ENCODE peak calls at places on chromosomes 11 and 22, in nine cellular contexts. P is fibroblast of the aortic adventitia, E is mucosa of descending colon, X is adipocyte, H is BJ, I is heart right ventricle, Z is upper lobe of right lung, L is AG04449, V is mammary epithelial cell. J is an unnamed sample.

GRCh38 chr11:46055371-46055770 is 65.9 kb downstream of the PHF21A start:
- DNase-seq in P (peak), V (no peak), Z (no peak), L (peak), X (peak), I (no peak), H (no peak), E (no peak), J (no peak)

GRCh38 chr11:74319139-74319538 is 7.7 kb upstream of the P4HA3 start:
- DNase-seq in Z (no peak), V (peak), L (peak), E (no peak), I (no peak), H (peak), X (peak), P (peak), J (no peak)

GRCh38 chr22:43310311-43310710 is 32.9 kb downstream of the SCUBE1 start:
- DNase-seq in I (no peak), H (no peak), L (no peak), E (no peak), X (no peak), Z (no peak), P (no peak), V (no peak), J (no peak)

GRCh38 chr22:42955842-42956241 is 59.1 kb downstream of the PACSIN2 start:
- DNase-seq in V (no peak), P (no peak), E (no peak), H (no peak), L (no peak), X (no peak), Z (no peak), I (no peak), J (no peak)

GRCh38 chr22:29300467-29300806 is 6.0 kb upstream of the GAS2L1 start:
- DNase-seq in X (no peak), P (no peak), H (no peak), E (no peak), V (no peak), I (no peak), Z (no peak), L (no peak), J (no peak)

GRCh38 chr11:18527512-18527911 is 770 bp upstream of the TSG101 start:
- DNase-seq in X (peak), E (no peak), P (peak), L (no peak), V (peak), Z (no peak), I (no peak), H (peak), J (no peak)

GRCh38 chr22:47148510-47148909 is 386.1 kb downstream of the TBC1D22A start:
- DNase-seq in H (no peak), V (no peak), E (no peak), Z (no peak), X (no peak), I (no peak), P (no peak), L (no peak), J (no peak)

GRCh38 chr11:131914299-131914902 is 544.0 kb downstream of the NTM start:
- DNase-seq in X (peak), P (peak), H (no peak), I (no peak), V (no peak), Z (no peak), E (no peak), L (no peak), J (no peak)

GRCh38 chr11:113725883-113726405 is 19.8 kb upstream of the TMPRSS5 start:
- DNase-seq in X (no peak), V (no peak), L (no peak), P (no peak), E (no peak), H (no peak), I (no peak), Z (no peak), J (no peak)

GRCh38 chr22:17922925-17923898 is 101.1 kb downstream of the MICAL3 start:
- DNase-seq in L (peak), I (no peak), Z (no peak), P (peak), H (no peak), X (peak), E (no peak), V (no peak), J (no peak)

GRCh38 chr11:83523676-83524075 is 237.5 kb upstream of the CCDC90B start:
- DNase-seq in P (no peak), L (no peak), X (no peak), E (no peak), I (no peak), H (no peak), V (no peak), Z (no peak), J (no peak)

GRCh38 chr22:26894766-26895485 is 237.5 kb downstream of the MIAT start:
- DNase-seq in I (no peak), L (peak), Z (no peak), E (no peak), H (peak), X (peak), V (peak), P (peak), J (no peak)

GRCh38 chr11:118448294-118448693 is 12.0 kb downstream of the KMT2A start:
- DNase-seq in Z (no peak), I (no peak), L (no peak), V (peak), H (no peak), X (peak), P (peak), E (no peak), J (no peak)

GRCh38 chr11:19768815-19769214 is 56.2 kb downstream of the NAV2 start:
- DNase-seq in E (no peak), X (no peak), Z (no peak), V (no peak), P (no peak), I (no peak), H (no peak), L (no peak), J (peak)

GRCh38 chr11:45899448-45900174 is 7.5 kb downstream of the FREY1 start:
- DNase-seq in P (peak), I (peak), X (peak), L (peak), Z (peak), H (peak), V (peak), E (peak), J (peak)

GRCh38 chr22:27139935-27140493 is 482.6 kb downstream of the MIAT start:
- DNase-seq in E (no peak), I (no peak), L (peak), Z (no peak), X (peak), P (peak), V (peak), H (peak), J (no peak)

GRCh38 chr11:83194284-83195175 is 1.0 kb downstream of the ANKRD42 start:
- DNase-seq in I (peak), Z (peak), L (peak), H (peak), V (peak), E (peak), P (peak), X (peak), J (peak)

GRCh38 chr11:47616726-47617416 is 22.7 kb upstream of the C1QTNF4 start:
- DNase-seq in Z (no peak), I (peak), X (peak), H (no peak), L (peak), V (peak), E (no peak), P (peak), J (peak)

GRCh38 chr11:121035823-121036222 is 11.9 kb downstream of the TBCEL start:
- DNase-seq in Z (no peak), L (no peak), E (no peak), P (no peak), V (no peak), I (no peak), X (no peak), H (no peak), J (no peak)

GRCh38 chr22:49210606-49211005 is 617.1 kb downstream of the BRD1 start:
- DNase-seq in X (no peak), I (no peak), Z (peak), E (no peak), V (no peak), H (no peak), L (no peak), P (no peak), J (no peak)

GRCh38 chr11:78080818-78081495 is 1.3 kb upstream of the NDUFC2 start:
- DNase-seq in P (peak), I (peak), L (no peak), X (no peak), V (peak), Z (no peak), E (no peak), H (peak), J (no peak)

GRCh38 chr22:47422736-47423135 is 660.3 kb downstream of the TBC1D22A start:
- DNase-seq in P (no peak), I (no peak), L (no peak), E (no peak), Z (no peak), H (no peak), X (no peak), V (no peak), J (no peak)

GRCh38 chr11:101867951-101868350 is 46.9 kb upstream of the CEP126 start:
- DNase-seq in I (no peak), X (no peak), H (no peak), E (no peak), V (no peak), Z (no peak), P (no peak), L (no peak), J (no peak)

GRCh38 chr11:71491531-71492329 is 35.3 kb upstream of the KRTAP5-7 start:
- DNase-seq in P (no peak), E (no peak), X (no peak), L (no peak), V (no peak), I (no peak), H (no peak), Z (peak), J (no peak)

GRCh38 chr11:120065876-120066275 is 72.0 kb downstream of the TRIM29 start:
- DNase-seq in L (no peak), I (no peak), P (no peak), Z (no peak), X (no peak), V (no peak), H (no peak), E (no peak), J (no peak)

GRCh38 chr22:44639891-44640617 is 62.0 kb upstream of the PRR5 start:
- DNase-seq in H (no peak), P (no peak), L (no peak), V (no peak), Z (peak), I (peak), X (no peak), E (no peak), J (no peak)

GRCh38 chr11:25838918-25839611 is 492.9 kb upstream of the ANO3 start:
- DNase-seq in Z (no peak), V (no peak), I (no peak), X (peak), L (no peak), E (no peak), H (no peak), P (no peak), J (no peak)

GRCh38 chr11:37182036-37182435 is 584.0 kb upstream of the RAG2 start:
- DNase-seq in X (no peak), L (no peak), H (no peak), P (no peak), I (no peak), Z (no peak), V (no peak), E (no peak), J (no peak)

GRCh38 chr11:132139181-132139580 is 768.8 kb downstream of the NTM start:
- DNase-seq in Z (no peak), I (no peak), L (no peak), P (no peak), H (no peak), V (no peak), X (no peak), E (no peak), J (no peak)

GRCh38 chr22:41568811-41569210 is 8.0 kb downstream of the CSDC2 start:
- DNase-seq in P (no peak), L (no peak), I (no peak), E (no peak), Z (no peak), H (no peak), V (no peak), X (no peak), J (no peak)

GRCh38 chr22:41603873-41604332 is 14.3 kb upstream of the PMM1 start:
- DNase-seq in Z (no peak), H (no peak), I (no peak), V (no peak), P (no peak), X (no peak), L (no peak), E (no peak), J (no peak)

GRCh38 chr11:77375114-77375513 is 73.6 kb upstream of the GDPD4 start:
- DNase-seq in E (no peak), Z (no peak), L (no peak), H (no peak), V (no peak), X (peak), P (peak), I (no peak), J (no peak)

GRCh38 chr11:45930031-45930794 is 7.8 kb downstream of the LARGE2 start:
- DNase-seq in I (peak), P (no peak), Z (peak), E (peak), X (no peak), V (peak), L (no peak), H (no peak), J (peak)

GRCh38 chr22:32473388-32473952 is 1.1 kb upstream of the FBXO7 start:
- DNase-seq in E (peak), H (no peak), V (peak), P (peak), I (peak), L (no peak), Z (no peak), X (peak), J (no peak)

GRCh38 chr11:10455637-10456487 is 798 bp downstream of the AMPD3 start:
- DNase-seq in V (peak), E (peak), Z (no peak), I (peak), L (peak), H (peak), X (peak), P (peak), J (peak)
- H3K4me3 ChIP-seq in V (no peak), E (peak), Z (peak), I (peak), L (peak), H (peak), X (peak), P (peak), J (peak)

GRCh38 chr11:848380-848931 is 5.8 kb downstream of the TSPAN4 start:
- DNase-seq in I (no peak), L (no peak), V (no peak), H (no peak), Z (peak), X (peak), E (peak), P (peak), J (no peak)

GRCh38 chr11:849951-850776 is 7.5 kb downstream of the TSPAN4 start:
- DNase-seq in V (no peak), E (no peak), H (no peak), Z (no peak), L (no peak), I (no peak), P (no peak), X (peak), J (no peak)

GRCh38 chr11:852762-853161 is 10.1 kb downstream of the TSPAN4 start:
- DNase-seq in I (no peak), P (no peak), V (no peak), Z (no peak), H (no peak), X (no peak), E (no peak), L (no peak), J (no peak)

GRCh38 chr11:848988-849824 is 6.6 kb downstream of the TSPAN4 start:
- DNase-seq in Z (no peak), H (no peak), I (no peak), E (no peak), P (no peak), V (no peak), X (peak), L (no peak), J (no peak)

DNA sequence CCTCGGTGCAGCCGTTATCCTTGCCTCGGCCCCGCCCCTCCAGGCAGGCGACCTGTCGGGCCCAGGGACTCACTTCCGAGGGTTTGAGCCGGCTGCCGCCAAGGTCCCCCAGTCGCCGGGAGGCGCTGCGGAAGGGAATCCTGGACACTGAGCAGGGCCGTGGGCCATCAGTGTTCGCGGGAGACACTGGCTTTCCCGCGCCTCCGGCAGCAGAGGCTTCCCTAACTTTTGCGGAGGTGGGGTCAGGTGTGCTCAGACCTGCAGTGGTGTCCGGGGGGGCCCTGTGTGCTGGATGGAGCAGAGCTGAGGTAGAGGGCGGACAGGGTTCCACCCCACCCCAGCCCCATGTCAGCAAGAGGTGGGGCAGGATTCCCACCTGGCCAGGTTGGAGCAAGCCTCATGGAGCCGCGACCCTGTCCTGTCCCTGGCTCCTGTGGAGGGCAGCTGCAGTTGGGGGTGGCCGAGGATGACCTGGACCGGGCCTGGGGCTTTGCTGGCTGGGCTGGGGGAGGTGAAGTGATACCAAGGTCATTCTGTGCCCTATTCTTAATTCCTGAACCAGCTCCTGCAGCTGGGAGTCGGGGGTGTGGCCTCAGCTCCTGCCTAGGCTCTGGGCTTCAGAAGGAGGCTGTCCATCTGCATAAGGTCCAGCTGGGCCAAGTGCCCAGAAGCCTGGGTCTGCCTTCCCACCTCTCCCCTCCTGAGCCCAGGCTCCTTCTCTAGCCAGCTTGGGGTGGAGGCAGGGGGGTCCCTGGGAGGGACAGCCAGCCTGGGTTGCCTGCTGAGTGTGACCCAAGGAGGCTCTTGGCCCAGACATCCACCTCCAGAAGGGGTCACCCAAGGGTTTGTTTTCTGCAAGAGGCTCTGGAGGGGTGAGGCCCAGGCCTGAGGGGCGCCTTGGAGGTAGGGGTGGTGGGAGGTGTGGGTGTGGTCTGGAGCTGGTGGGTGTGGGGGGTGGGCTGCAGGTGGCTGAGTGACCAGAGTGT is 8.4 kb downstream of the TSPAN4 start:
- DNase-seq in P (peak), E (no peak), I (no peak), X (no peak), L (no peak), Z (no peak), H (no peak), V (no peak), J (no peak)
- H3K4me3 ChIP-seq in P (peak), E (no peak), I (no peak), X (no peak), L (peak), Z (no peak), H (no peak), V (no peak), J (no peak)

GRCh38 chr11:128468106-128468505 is 119.3 kb downstream of the ETS1 start:
- DNase-seq in V (no peak), Z (no peak), P (no peak), X (peak), L (no peak), I (no peak), E (no peak), H (peak), J (no peak)
- H3K4me3 ChIP-seq in V (no peak), Z (no peak), P (no peak), X (no peak), L (no peak), I (no peak), E (no peak), H (no peak), J (no peak)

GRCh38 chr11:122439911-122440782 is 215.4 kb upstream of the UBASH3B start:
- DNase-seq in V (no peak), H (no peak), I (peak), P (peak), L (no peak), X (peak), Z (no peak), E (no peak), J (no peak)
- H3K4me3 ChIP-seq in V (no peak), H (peak), I (peak), P (peak), L (peak), X (peak), Z (peak), E (no peak), J (peak)

GRCh38 chr22:39144101-39144815 is 8.2 kb downstream of the CBX7 start:
- DNase-seq in P (peak), Z (no peak), V (peak), H (no peak), I (peak), X (peak), L (no peak), E (peak), J (no peak)

GRCh38 chr22:39148024-39148726 is 4.3 kb downstream of the CBX7 start:
- DNase-seq in H (no peak), I (no peak), L (no peak), P (no peak), X (no peak), Z (peak), E (peak), V (no peak), J (no peak)

GRCh38 chr22:39147335-39148023 is 5.0 kb downstream of the CBX7 start:
- DNase-seq in X (no peak), Z (peak), V (no peak), H (no peak), P (no peak), L (no peak), E (peak), I (no peak), J (no peak)

GRCh38 chr22:39148727-39149535 is 3.5 kb downstream of the CBX7 start:
- DNase-seq in P (no peak), Z (peak), X (peak), V (no peak), H (no peak), L (no peak), E (peak), I (no peak), J (peak)

GRCh38 chr22:39146256-39147101 is 6.0 kb downstream of the CBX7 start:
- DNase-seq in I (no peak), H (no peak), V (no peak), L (no peak), X (no peak), Z (peak), E (peak), P (no peak), J (no peak)
- H3K4me3 ChIP-seq in I (peak), H (no peak), V (no peak), L (no peak), X (peak), Z (peak), E (no peak), P (peak), J (no peak)

DNA sequence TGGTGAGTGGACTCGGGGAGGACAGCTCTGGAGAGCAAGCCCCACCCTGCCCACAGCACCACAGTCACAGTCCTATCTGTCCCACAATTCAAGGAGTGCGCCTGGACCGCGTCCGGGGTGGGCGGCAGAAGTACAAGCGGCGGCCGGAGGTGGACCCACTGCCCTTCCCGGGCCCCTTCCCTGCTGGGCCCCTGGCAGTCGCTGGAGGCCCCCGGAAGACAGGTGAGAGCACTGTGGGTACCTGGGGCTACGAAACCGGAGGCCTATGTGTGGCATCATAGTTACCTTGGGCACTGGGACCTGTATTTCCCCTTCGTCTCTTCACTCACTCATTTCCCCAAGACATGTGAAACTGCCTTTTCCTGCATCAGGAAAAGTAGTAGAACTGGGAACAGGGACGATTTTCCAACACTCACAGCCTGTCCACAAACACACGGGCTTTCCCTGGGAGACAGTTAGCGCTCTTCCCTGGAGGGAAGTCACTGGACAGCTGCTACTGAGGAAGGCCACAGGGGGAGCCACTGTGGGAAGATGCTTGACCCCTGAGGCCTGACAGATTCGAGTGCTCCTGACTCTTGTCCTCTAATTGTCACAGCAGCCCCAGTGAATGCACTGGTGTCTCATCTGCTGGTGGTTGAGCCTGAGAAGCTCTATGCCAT is 3.1 kb downstream of the TRMT112 start:
- DNase-seq in L (no peak), V (no peak), Z (no peak), P (no peak), H (no peak), X (no peak), I (no peak), E (no peak), J (no peak)
- H3K4me3 ChIP-seq in L (no peak), V (no peak), Z (no peak), P (peak), H (no peak), X (peak), I (no peak), E (no peak), J (peak)

GRCh38 chr11:8707541-8708270 is 25.1 kb downstream of the RPL27A start:
- DNase-seq in I (peak), L (no peak), P (no peak), X (no peak), Z (no peak), V (no peak), H (no peak), E (no peak), J (peak)
- H3K4me3 ChIP-seq in I (no peak), L (no peak), P (no peak), X (no peak), Z (no peak), V (no peak), H (no peak), E (no peak), J (no peak)